ENCODE peak calls at places on chromosomes 2 and 18, in six cellular contexts. D is fibroblast of lung, Q is left ventricle myocardium superior, O is IMR-90, H is KBM-7, M is NB4. E is an unnamed sample.

GRCh38 chr2:219476605-219477578 is 21.8 kb upstream of the GMPPA start:
- DNase-seq in H (no peak), D (no peak), Q (no peak), O (no peak), M (peak), E (no peak)

GRCh38 chr2:218839430-218839829 is 7.8 kb upstream of the PRKAG3 start:
- DNase-seq in H (no peak), D (peak), Q (no peak), M (no peak), O (peak), E (peak)

GRCh38 chr18:43751203-43751602 is 473.9 kb upstream of the SYT4 start:
- DNase-seq in O (no peak), Q (no peak), M (no peak), D (no peak), H (no peak), E (no peak)

GRCh38 chr2:17851731-17852585 is 26.5 kb upstream of the KCNS3 start:
- DNase-seq in D (peak), H (peak), O (peak), Q (peak), M (peak), E (peak)

GRCh38 chr2:83578405-83578804 is 880.7 kb downstream of the SUCLG1 start:
- DNase-seq in M (no peak), D (peak), H (no peak), O (no peak), Q (no peak), E (no peak)

GRCh38 chr18:58392336-58393000 is 236.4 kb downstream of the ALPK2 start:
- DNase-seq in H (no peak), D (peak), M (no peak), O (peak), Q (no peak), E (no peak)

GRCh38 chr18:70289351-70290330 is 796 bp downstream of the SOCS6 start:
- DNase-seq in M (peak), Q (peak), H (peak), O (peak), D (peak), E (no peak)

GRCh38 chr2:172804423-172804822 is 68.8 kb downstream of the RAPGEF4 start:
- DNase-seq in H (no peak), Q (no peak), O (no peak), D (no peak), M (no peak), E (no peak)

GRCh38 chr2:16034151-16034974 is 94.0 kb downstream of the MYCN start:
- DNase-seq in H (no peak), Q (no peak), M (no peak), D (no peak), O (no peak), E (no peak)

GRCh38 chr2:239559417-239560261 is 158.8 kb upstream of the HDAC4 start:
- DNase-seq in D (no peak), Q (no peak), O (no peak), M (no peak), H (no peak), E (no peak)

GRCh38 chr2:27715318-27716165 is 51.9 kb downstream of the SLC4A1AP start:
- DNase-seq in O (peak), M (peak), H (peak), Q (peak), D (peak), E (no peak)

GRCh38 chr18:54878662-54879058 is 50.4 kb downstream of the RAB27B start:
- DNase-seq in M (no peak), H (no peak), O (peak), D (no peak), Q (no peak), E (no peak)

GRCh38 chr2:159615936-159616733 is at the start of gene BAZ2B:
- DNase-seq in H (peak), M (peak), O (peak), D (peak), Q (no peak), E (peak)

GRCh38 chr2:195304310-195304709 is 352.7 kb upstream of the SLC39A10 start:
- DNase-seq in H (peak), Q (no peak), D (peak), M (peak), O (peak), E (peak)

GRCh38 chr2:88122141-88122884 is 5.5 kb downstream of the FABP1 start:
- DNase-seq in M (no peak), Q (no peak), O (no peak), D (no peak), H (no peak), E (no peak)

GRCh38 chr2:47905454-47906260 is 641 bp downstream of the FBXO11 start:
- DNase-seq in H (peak), Q (peak), D (peak), M (peak), O (peak), E (peak)

GRCh38 chr18:32696376-32696775 is 76.4 kb downstream of the KLHL14 start:
- DNase-seq in Q (no peak), D (no peak), H (no peak), O (no peak), M (no peak), E (no peak)

GRCh38 chr2:109335586-109336266 is 206.7 kb downstream of the SH3RF3 start:
- DNase-seq in H (no peak), D (peak), M (peak), Q (no peak), O (peak), E (peak)

GRCh38 chr2:231673348-231673770 is 35.0 kb upstream of the PTMA start:
- DNase-seq in Q (peak), D (peak), M (peak), O (peak), H (no peak), E (no peak)

GRCh38 chr2:45119855-45120254 is 110.6 kb upstream of the SIX2 start:
- DNase-seq in M (no peak), D (peak), H (no peak), Q (no peak), O (peak), E (no peak)

GRCh38 chr2:207693641-207694249 is 17.7 kb upstream of the CCNYL1 start:
- DNase-seq in M (no peak), H (no peak), O (no peak), Q (no peak), D (no peak), E (no peak)

GRCh38 chr18:58176915-58177717 is 133.1 kb downstream of the NEDD4L start:
- DNase-seq in O (peak), H (no peak), M (no peak), Q (no peak), D (peak), E (no peak)

GRCh38 chr2:233643128-233643527 is 6.9 kb downstream of the UGT1A10 start:
- DNase-seq in H (peak), Q (no peak), O (no peak), M (peak), D (no peak), E (no peak)

GRCh38 chr2:71614976-71615768 is 161.8 kb downstream of the DYSF start:
- DNase-seq in D (peak), M (no peak), O (peak), H (no peak), Q (peak), E (no peak)

GRCh38 chr2:39024833-39025232 is 96.0 kb downstream of the SOS1 start:
- DNase-seq in Q (no peak), M (no peak), H (no peak), O (peak), D (no peak), E (no peak)

GRCh38 chr18:62610509-62611394 is 87.9 kb downstream of the ZCCHC2 start:
- DNase-seq in Q (no peak), D (peak), M (no peak), H (no peak), O (no peak), E (no peak)

GRCh38 chr2:182917924-182918323 is 51.5 kb upstream of the FRZB start:
- DNase-seq in Q (no peak), D (no peak), M (no peak), O (no peak), H (no peak), E (no peak)

E was measured in AML-193.